ENCODE peak calls at places on chromosomes 13 and 19, in four cellular contexts. One of them, this sample, is unnamed.

GRCh38 chr13:74796126-74796643 is 662.0 kb upstream of the KLF12 start:
- DNase-seq in right lobe of liver: no peak
- DNase-seq in tibial nerve: no peak
- DNase-seq in gastrocnemius medialis: no peak
- DNase-seq in this sample: no peak

GRCh38 chr13:44103721-44104490 is 224.2 kb downstream of the LACC1 start:
- DNase-seq in right lobe of liver: no peak
- DNase-seq in gastrocnemius medialis: no peak
- DNase-seq in tibial nerve: no peak
- DNase-seq in this sample: no peak

GRCh38 chr13:27372896-27373295 is 51.5 kb upstream of the GTF3A start:
- DNase-seq in tibial nerve: no peak
- DNase-seq in right lobe of liver: peak; percentile 46
- DNase-seq in gastrocnemius medialis: no peak
- DNase-seq in this sample: no peak

GRCh38 chr13:24745516-24745860 is 18.5 kb upstream of the RNF17 start:
- DNase-seq in tibial nerve: no peak
- DNase-seq in right lobe of liver: no peak
- DNase-seq in gastrocnemius medialis: no peak
- DNase-seq in this sample: no peak

GRCh38 chr19:52566588-52566987 is 3.5 kb upstream of the ZNF701 start:
- DNase-seq in tibial nerve: no peak
- DNase-seq in gastrocnemius medialis: no peak
- DNase-seq in right lobe of liver: no peak
- DNase-seq in this sample: no peak

GRCh38 chr19:43620061-43621001 is 902 bp upstream of the ZNF428 start:
- DNase-seq in gastrocnemius medialis: no peak
- DNase-seq in right lobe of liver: peak; percentile 84
- DNase-seq in tibial nerve: no peak
- DNase-seq in this sample: no peak

GRCh38 chr13:47843005-47843404 is 158.1 kb downstream of the SUCLA2 start:
- DNase-seq in tibial nerve: no peak
- DNase-seq in right lobe of liver: no peak
- DNase-seq in gastrocnemius medialis: no peak
- DNase-seq in this sample: no peak

GRCh38 chr13:73733691-73734090 is 400.5 kb downstream of the KLF12 start:
- DNase-seq in gastrocnemius medialis: no peak
- DNase-seq in right lobe of liver: no peak
- DNase-seq in tibial nerve: no peak
- DNase-seq in this sample: no peak

GRCh38 chr19:3404324-3405260 is 38.2 kb downstream of the NFIC start:
- DNase-seq in right lobe of liver: peak; percentile 83
- DNase-seq in tibial nerve: peak; percentile 79
- DNase-seq in gastrocnemius medialis: peak; percentile 84
- DNase-seq in this sample: peak; percentile 92

GRCh38 chr13:47661076-47661475 is 340.0 kb downstream of the SUCLA2 start:
- DNase-seq in tibial nerve: no peak
- DNase-seq in gastrocnemius medialis: no peak
- DNase-seq in right lobe of liver: no peak
- DNase-seq in this sample: no peak

GRCh38 chr13:75660694-75661093 is 24.6 kb downstream of the LMO7 start:
- DNase-seq in right lobe of liver: no peak
- DNase-seq in tibial nerve: no peak
- DNase-seq in gastrocnemius medialis: no peak
- DNase-seq in this sample: no peak

GRCh38 chr13:36979361-36980040 is 19.6 kb downstream of the ALG5 start:
- DNase-seq in tibial nerve: no peak
- DNase-seq in gastrocnemius medialis: no peak
- DNase-seq in right lobe of liver: no peak
- DNase-seq in this sample: no peak

GRCh38 chr19:3507371-3508120 is 1.4 kb downstream of the FZR1 start:
- DNase-seq in tibial nerve: no peak
- DNase-seq in right lobe of liver: no peak
- DNase-seq in gastrocnemius medialis: no peak
- DNase-seq in this sample: no peak

GRCh38 chr13:33799950-33800592 is 17.9 kb upstream of the RFC3 start:
- DNase-seq in gastrocnemius medialis: no peak
- DNase-seq in tibial nerve: no peak
- DNase-seq in right lobe of liver: no peak
- DNase-seq in this sample: no peak

DNA sequence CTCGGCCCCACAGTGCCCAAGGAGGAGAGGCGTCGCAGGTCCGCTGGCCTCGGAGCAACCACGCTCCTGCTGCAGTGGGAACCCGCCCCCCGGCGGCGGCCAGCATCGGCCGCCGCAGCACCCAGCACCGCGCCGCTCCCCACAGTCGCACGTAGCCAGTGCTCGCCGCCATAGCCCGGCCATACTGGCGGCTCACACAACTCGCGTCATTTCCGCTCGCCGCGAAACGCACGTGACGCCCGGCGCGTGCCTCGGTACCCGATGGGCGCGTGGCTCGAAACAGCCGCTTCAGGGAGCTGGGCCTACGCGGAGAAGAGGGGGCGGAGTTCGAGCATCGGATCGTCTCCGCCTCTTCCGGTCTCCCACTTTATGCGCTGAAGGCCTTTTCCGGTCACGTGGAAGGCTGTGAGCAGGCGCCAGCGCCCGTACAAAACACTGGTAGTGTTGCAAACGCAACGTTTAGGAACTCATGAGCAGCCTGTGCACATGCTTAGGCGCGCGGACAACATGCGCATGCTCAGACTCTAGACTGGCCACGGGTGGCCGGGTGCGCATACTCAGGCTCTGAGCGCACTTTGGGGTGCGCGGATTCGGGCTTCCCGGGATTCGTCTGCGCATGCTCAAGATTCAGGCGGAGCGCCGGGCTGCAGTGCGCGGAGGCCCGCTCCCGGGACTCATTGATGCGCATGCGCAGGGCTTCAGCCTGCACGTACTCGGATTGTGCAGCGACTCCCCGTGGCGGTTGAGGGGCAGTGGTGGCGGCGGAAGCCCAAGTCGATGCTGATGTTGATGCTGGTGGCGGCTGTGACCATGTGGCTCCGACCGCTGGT is at the start of the genes CATSPERD and LONP1:
- DNase-seq in right lobe of liver: peak; percentile 98
- DNase-seq in tibial nerve: peak; percentile 94
- DNase-seq in gastrocnemius medialis: peak; percentile 98
- DNase-seq in this sample: peak; percentile 98
- TF ChIP-seq POLR2A in right lobe of liver: peak; percentile 77
- TF ChIP-seq POLR2A in tibial nerve: peak; percentile 67
- TF ChIP-seq POLR2A in gastrocnemius medialis: peak; percentile 89
- TF ChIP-seq POLR2A in this sample: no peak

DNA sequence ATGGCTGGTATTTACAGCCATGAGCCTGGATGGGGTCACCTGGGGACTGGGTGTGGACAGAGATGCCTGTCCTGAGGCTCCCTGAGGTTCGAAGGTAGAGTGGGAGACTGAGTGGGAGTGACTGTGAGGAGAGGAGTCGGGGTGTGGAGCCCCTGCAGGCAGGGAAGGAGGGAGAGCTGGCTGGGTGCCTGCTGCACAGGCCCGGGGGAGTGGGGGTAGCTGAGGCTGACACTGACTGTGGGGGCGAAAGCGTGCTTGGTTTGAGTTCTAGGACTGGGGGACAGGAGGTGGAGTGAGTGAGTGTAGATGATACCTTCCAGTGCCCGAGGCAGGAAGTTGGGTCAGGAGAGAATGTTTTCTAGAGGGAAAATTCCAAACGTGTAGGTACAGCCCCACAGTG is 7.1 kb downstream of the RAB11B start:
- DNase-seq in tibial nerve: no peak
- DNase-seq in right lobe of liver: no peak
- DNase-seq in gastrocnemius medialis: no peak
- DNase-seq in this sample: no peak
- H3K4me1 ChIP-seq in tibial nerve: peaks cover 25% of the 10 kb centered on the region
- H3K4me1 ChIP-seq in right lobe of liver: peaks cover 34% of the 10 kb centered on the region
- H3K4me1 ChIP-seq in gastrocnemius medialis: peaks cover 48% of the 10 kb centered on the region
- H3K4me1 ChIP-seq in this sample: peaks cover 55% of the 10 kb centered on the region

DNA sequence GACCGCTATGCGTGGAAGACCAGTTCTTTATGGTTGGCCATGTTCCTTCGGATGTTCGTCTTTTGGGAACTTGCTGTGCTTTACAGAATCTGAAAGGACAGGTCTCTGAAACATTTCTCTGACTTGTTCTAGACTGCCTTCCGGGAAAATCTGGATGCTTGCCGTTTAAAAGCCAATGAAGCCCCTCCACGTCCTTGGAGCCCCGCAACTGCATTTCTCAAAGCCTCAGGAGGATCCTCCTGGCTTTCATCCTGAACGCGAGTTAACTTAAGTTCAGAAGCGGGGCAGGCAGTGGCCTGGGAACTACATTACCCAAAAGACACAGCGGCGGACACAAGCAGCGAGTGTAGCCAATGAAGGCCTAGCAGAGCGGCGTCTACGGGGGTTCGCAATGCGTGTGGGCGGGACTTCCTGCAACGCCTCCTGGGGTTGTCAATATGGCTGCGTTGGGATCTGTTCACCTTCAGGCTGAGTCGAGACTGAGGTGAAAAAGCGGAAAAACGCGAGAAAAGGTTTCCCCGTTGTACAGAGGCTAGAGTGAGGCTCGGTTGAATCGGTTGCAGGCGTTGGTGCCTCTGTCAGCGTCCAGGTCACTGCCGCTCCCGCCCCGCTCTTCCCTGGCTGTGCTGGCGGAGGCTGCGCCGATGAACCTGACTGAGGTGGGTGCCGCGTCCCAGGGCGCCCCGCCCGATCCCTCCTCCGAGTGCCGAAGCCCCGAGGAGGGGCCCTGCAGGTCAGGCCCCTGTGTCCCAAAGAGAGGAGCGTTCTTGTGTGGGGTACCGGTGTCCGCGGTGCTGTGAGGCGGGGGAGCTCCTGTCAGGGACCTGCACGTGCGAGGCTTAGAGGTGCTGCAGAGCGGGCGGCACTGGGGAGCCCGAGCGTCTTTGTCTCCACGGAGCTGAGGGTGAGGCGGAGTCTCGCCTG is at the start of gene ZNF17:
- DNase-seq in gastrocnemius medialis: peak; percentile 93
- DNase-seq in tibial nerve: peak; percentile 82
- DNase-seq in right lobe of liver: peak; percentile 94
- DNase-seq in this sample: peak; percentile 95
- TF ChIP-seq POLR2A in gastrocnemius medialis: peak; percentile 47
- TF ChIP-seq POLR2A in tibial nerve: peak; percentile 20
- TF ChIP-seq POLR2A in right lobe of liver: no peak
- TF ChIP-seq POLR2A in this sample: no peak

DNA sequence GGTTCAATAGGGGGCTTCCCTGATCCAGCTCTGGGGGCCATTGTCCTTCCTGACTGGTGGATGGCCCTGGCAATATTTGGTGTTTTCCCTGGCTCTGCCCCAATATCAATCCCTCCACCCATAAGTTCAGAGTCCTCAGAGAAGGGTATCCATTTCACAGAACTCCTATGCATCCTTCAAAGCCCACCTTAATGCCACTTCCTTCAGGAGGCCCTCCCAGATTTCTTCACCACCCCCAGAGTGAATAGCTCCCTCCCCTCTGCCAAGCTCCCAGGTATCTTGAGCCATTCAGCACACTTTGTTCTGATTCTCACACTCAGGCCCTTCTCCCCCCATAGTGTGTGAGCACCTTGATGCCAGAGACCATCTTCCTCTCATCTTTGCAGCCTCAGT is 5.8 kb downstream of the PPP1R14A start:
- DNase-seq in right lobe of liver: no peak
- DNase-seq in tibial nerve: no peak
- DNase-seq in gastrocnemius medialis: no peak
- DNase-seq in this sample: no peak
- H3K4me1 ChIP-seq in right lobe of liver: no peaks in the 10 kb centered on the region
- H3K4me1 ChIP-seq in tibial nerve: peaks cover 26% of the 10 kb centered on the region
- H3K4me1 ChIP-seq in gastrocnemius medialis: peaks cover 3% of the 10 kb centered on the region
- H3K4me1 ChIP-seq in this sample: peaks cover 57% of the 10 kb centered on the region

GRCh38 chr19:55440411-55441105 is 2.5 kb downstream of the SHISA7 start:
- DNase-seq in right lobe of liver: no peak
- DNase-seq in gastrocnemius medialis: no peak
- DNase-seq in tibial nerve: no peak
- DNase-seq in this sample: no peak
- TF ChIP-seq POLR2A in right lobe of liver: no peak
- TF ChIP-seq POLR2A in gastrocnemius medialis: no peak
- TF ChIP-seq POLR2A in tibial nerve: no peak
- TF ChIP-seq POLR2A in this sample: no peak

GRCh38 chr13:98539655-98540054 is 37.3 kb downstream of the STK24 start:
- DNase-seq in gastrocnemius medialis: no peak
- DNase-seq in right lobe of liver: no peak
- DNase-seq in tibial nerve: no peak
- DNase-seq in this sample: no peak
- H3K4me1 ChIP-seq in gastrocnemius medialis: peaks cover 82% of the 10 kb centered on the region
- H3K4me1 ChIP-seq in right lobe of liver: peaks cover 18% of the 10 kb centered on the region
- H3K4me1 ChIP-seq in tibial nerve: peaks cover 60% of the 10 kb centered on the region
- H3K4me1 ChIP-seq in this sample: peaks cover 95% of the 10 kb centered on the region

GRCh38 chr19:40601061-40601973 is at the start of gene LTBP4:
- DNase-seq in tibial nerve: no peak
- DNase-seq in gastrocnemius medialis: no peak
- DNase-seq in right lobe of liver: no peak
- DNase-seq in this sample: peak; percentile 85
- TF ChIP-seq POLR2A in tibial nerve: peak; percentile 60
- TF ChIP-seq POLR2A in gastrocnemius medialis: no peak
- TF ChIP-seq POLR2A in right lobe of liver: no peak
- TF ChIP-seq POLR2A in this sample: no peak

This sample was measured in heart left ventricle.